ENCODE peak calls at places on chromosomes 1 and 21, in nine cellular contexts. One of them, this sample, is unnamed.

GRCh38 chr1:18491168-18491567 is 10.4 kb downstream of the KLHDC7A start:
- DNase-seq in suprapubic skin: no peak
- DNase-seq in spleen: no peak
- DNase-seq in uterus: no peak
- DNase-seq in body of pancreas: no peak
- DNase-seq in gastrocnemius medialis: no peak
- DNase-seq in tibial nerve: no peak
- DNase-seq in thyroid gland: no peak
- DNase-seq in prostate gland: no peak
- DNase-seq in this sample: no peak

GRCh38 chr21:35940074-35940927 is 120.0 kb downstream of the SETD4 start:
- DNase-seq in thyroid gland: peak
- DNase-seq in suprapubic skin: no peak
- DNase-seq in prostate gland: peak
- DNase-seq in spleen: no peak
- DNase-seq in uterus: peak
- DNase-seq in tibial nerve: peak
- DNase-seq in gastrocnemius medialis: peak
- DNase-seq in body of pancreas: peak
- DNase-seq in this sample: peak

GRCh38 chr1:93839756-93840155 is 39.2 kb downstream of the DNTTIP2 start:
- DNase-seq in body of pancreas: no peak
- DNase-seq in spleen: no peak
- DNase-seq in gastrocnemius medialis: no peak
- DNase-seq in thyroid gland: no peak
- DNase-seq in prostate gland: no peak
- DNase-seq in suprapubic skin: no peak
- DNase-seq in uterus: no peak
- DNase-seq in tibial nerve: no peak
- DNase-seq in this sample: no peak

GRCh38 chr1:51853360-51853759 is 25.2 kb downstream of the NRDC start:
- DNase-seq in prostate gland: no peak
- DNase-seq in suprapubic skin: no peak
- DNase-seq in thyroid gland: no peak
- DNase-seq in spleen: no peak
- DNase-seq in tibial nerve: no peak
- DNase-seq in uterus: no peak
- DNase-seq in body of pancreas: no peak
- DNase-seq in gastrocnemius medialis: no peak
- DNase-seq in this sample: no peak

GRCh38 chr1:207838156-207839082 is 72.5 kb downstream of the CD34 start:
- DNase-seq in tibial nerve: no peak
- DNase-seq in thyroid gland: peak
- DNase-seq in gastrocnemius medialis: peak
- DNase-seq in prostate gland: peak
- DNase-seq in body of pancreas: peak
- DNase-seq in uterus: peak
- DNase-seq in spleen: no peak
- DNase-seq in suprapubic skin: no peak
- DNase-seq in this sample: no peak

GRCh38 chr1:22709227-22709626 is 1.4 kb upstream of the EPHB2 start:
- DNase-seq in spleen: peak
- DNase-seq in uterus: no peak
- DNase-seq in thyroid gland: no peak
- DNase-seq in suprapubic skin: no peak
- DNase-seq in body of pancreas: no peak
- DNase-seq in gastrocnemius medialis: no peak
- DNase-seq in prostate gland: no peak
- DNase-seq in tibial nerve: no peak
- DNase-seq in this sample: no peak

GRCh38 chr1:21783679-21784603 is 992 bp upstream of the USP48 start:
- DNase-seq in uterus: no peak
- DNase-seq in suprapubic skin: no peak
- DNase-seq in thyroid gland: peak
- DNase-seq in tibial nerve: no peak
- DNase-seq in gastrocnemius medialis: no peak
- DNase-seq in body of pancreas: peak
- DNase-seq in spleen: peak
- DNase-seq in prostate gland: peak
- DNase-seq in this sample: peak

GRCh38 chr1:54278941-54279422 is 79.0 kb downstream of the MRPL37 start:
- DNase-seq in spleen: no peak
- DNase-seq in suprapubic skin: no peak
- DNase-seq in prostate gland: no peak
- DNase-seq in thyroid gland: no peak
- DNase-seq in tibial nerve: no peak
- DNase-seq in gastrocnemius medialis: no peak
- DNase-seq in uterus: peak
- DNase-seq in body of pancreas: no peak
- DNase-seq in this sample: no peak

GRCh38 chr1:48870596-48870995 is 93.9 kb upstream of the BEND5 start:
- DNase-seq in prostate gland: no peak
- DNase-seq in body of pancreas: peak
- DNase-seq in uterus: no peak
- DNase-seq in gastrocnemius medialis: no peak
- DNase-seq in spleen: no peak
- DNase-seq in tibial nerve: no peak
- DNase-seq in suprapubic skin: no peak
- DNase-seq in thyroid gland: peak
- DNase-seq in this sample: no peak

GRCh38 chr1:159821171-159821867 is 5.4 kb upstream of the SLAMF8 start:
- DNase-seq in uterus: no peak
- DNase-seq in thyroid gland: no peak
- DNase-seq in suprapubic skin: no peak
- DNase-seq in spleen: no peak
- DNase-seq in body of pancreas: no peak
- DNase-seq in tibial nerve: no peak
- DNase-seq in gastrocnemius medialis: no peak
- DNase-seq in prostate gland: no peak
- DNase-seq in this sample: no peak

GRCh38 chr1:156726549-156727226 is 1.6 kb upstream of the METTL25B start:
- DNase-seq in prostate gland: no peak
- DNase-seq in gastrocnemius medialis: no peak
- DNase-seq in body of pancreas: peak
- DNase-seq in spleen: no peak
- DNase-seq in tibial nerve: no peak
- DNase-seq in suprapubic skin: no peak
- DNase-seq in uterus: no peak
- DNase-seq in thyroid gland: peak
- DNase-seq in this sample: no peak

GRCh38 chr1:97920275-97920831 is 481 bp downstream of the DPYD start:
- DNase-seq in tibial nerve: no peak
- DNase-seq in spleen: no peak
- DNase-seq in thyroid gland: no peak
- DNase-seq in suprapubic skin: no peak
- DNase-seq in body of pancreas: no peak
- DNase-seq in gastrocnemius medialis: no peak
- DNase-seq in prostate gland: no peak
- DNase-seq in uterus: no peak
- DNase-seq in this sample: no peak

GRCh38 chr1:47887959-47888629 is 109.1 kb downstream of the TRABD2B start:
- DNase-seq in gastrocnemius medialis: no peak
- DNase-seq in prostate gland: no peak
- DNase-seq in spleen: no peak
- DNase-seq in uterus: no peak
- DNase-seq in suprapubic skin: no peak
- DNase-seq in thyroid gland: no peak
- DNase-seq in body of pancreas: no peak
- DNase-seq in tibial nerve: no peak
- DNase-seq in this sample: no peak

GRCh38 chr1:212727386-212728181 is 27.9 kb upstream of the BATF3 start:
- DNase-seq in suprapubic skin: no peak
- DNase-seq in uterus: no peak
- DNase-seq in spleen: no peak
- DNase-seq in body of pancreas: no peak
- DNase-seq in thyroid gland: no peak
- DNase-seq in prostate gland: no peak
- DNase-seq in tibial nerve: no peak
- DNase-seq in gastrocnemius medialis: no peak
- DNase-seq in this sample: peak

DNA sequence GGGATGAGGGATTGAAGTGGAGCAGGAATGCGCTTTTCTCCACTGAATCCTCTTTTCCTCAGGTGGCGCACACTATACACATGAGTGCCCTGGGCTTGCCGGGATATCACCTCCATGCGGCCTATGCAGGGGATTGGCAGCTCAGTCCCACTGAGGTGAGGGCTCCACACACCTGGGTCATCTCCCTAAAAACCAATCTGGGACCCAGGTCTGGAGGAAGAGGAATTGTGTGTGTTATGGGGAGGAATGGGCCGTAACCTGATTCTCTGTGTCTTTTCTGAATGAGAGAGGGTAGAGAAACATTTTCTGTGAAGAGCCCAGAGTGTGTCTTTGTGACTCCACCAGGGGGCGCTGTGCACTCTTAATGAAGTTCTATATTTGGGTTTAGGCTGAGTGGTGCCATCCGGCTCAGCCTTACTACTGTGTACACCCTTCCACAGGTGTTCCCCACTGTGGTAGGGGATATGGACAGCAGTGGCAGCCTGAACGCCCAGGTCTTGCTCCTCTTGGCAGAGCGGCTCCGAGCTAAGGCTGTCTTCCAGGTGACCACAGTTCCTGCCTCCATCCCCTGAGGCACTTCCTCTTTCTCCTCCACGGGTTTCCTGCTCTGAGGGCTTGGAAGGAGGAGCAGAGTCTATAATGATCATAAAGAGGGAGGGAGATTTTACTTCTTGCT is 1.5 kb downstream of the TOMM40L start:
- DNase-seq in prostate gland: peak
- DNase-seq in spleen: peak
- DNase-seq in body of pancreas: peak
- DNase-seq in suprapubic skin: peak
- DNase-seq in gastrocnemius medialis: peak
- DNase-seq in thyroid gland: peak
- DNase-seq in uterus: peak
- DNase-seq in tibial nerve: peak
- DNase-seq in this sample: peak
- TF ChIP-seq POLR2A in prostate gland: no peak
- TF ChIP-seq POLR2A in spleen: no peak
- TF ChIP-seq POLR2A in body of pancreas: no peak
- TF ChIP-seq POLR2A in suprapubic skin: no peak
- TF ChIP-seq POLR2A in gastrocnemius medialis: no peak
- TF ChIP-seq POLR2A in thyroid gland: no peak
- TF ChIP-seq POLR2A in uterus: no peak
- TF ChIP-seq POLR2A in tibial nerve: no peak
- TF ChIP-seq POLR2A in this sample: no peak

GRCh38 chr1:154407866-154408777 is 3.0 kb downstream of the IL6R start:
- DNase-seq in thyroid gland: no peak
- DNase-seq in uterus: peak
- DNase-seq in tibial nerve: no peak
- DNase-seq in gastrocnemius medialis: peak
- DNase-seq in body of pancreas: no peak
- DNase-seq in prostate gland: peak
- DNase-seq in spleen: no peak
- DNase-seq in suprapubic skin: no peak
- DNase-seq in this sample: no peak
- TF ChIP-seq POLR2A in thyroid gland: no peak
- TF ChIP-seq POLR2A in uterus: peak
- TF ChIP-seq POLR2A in tibial nerve: no peak
- TF ChIP-seq POLR2A in gastrocnemius medialis: no peak
- TF ChIP-seq POLR2A in body of pancreas: no peak
- TF ChIP-seq POLR2A in prostate gland: no peak
- TF ChIP-seq POLR2A in spleen: no peak
- TF ChIP-seq POLR2A in suprapubic skin: no peak
- TF ChIP-seq POLR2A in this sample: no peak

DNA sequence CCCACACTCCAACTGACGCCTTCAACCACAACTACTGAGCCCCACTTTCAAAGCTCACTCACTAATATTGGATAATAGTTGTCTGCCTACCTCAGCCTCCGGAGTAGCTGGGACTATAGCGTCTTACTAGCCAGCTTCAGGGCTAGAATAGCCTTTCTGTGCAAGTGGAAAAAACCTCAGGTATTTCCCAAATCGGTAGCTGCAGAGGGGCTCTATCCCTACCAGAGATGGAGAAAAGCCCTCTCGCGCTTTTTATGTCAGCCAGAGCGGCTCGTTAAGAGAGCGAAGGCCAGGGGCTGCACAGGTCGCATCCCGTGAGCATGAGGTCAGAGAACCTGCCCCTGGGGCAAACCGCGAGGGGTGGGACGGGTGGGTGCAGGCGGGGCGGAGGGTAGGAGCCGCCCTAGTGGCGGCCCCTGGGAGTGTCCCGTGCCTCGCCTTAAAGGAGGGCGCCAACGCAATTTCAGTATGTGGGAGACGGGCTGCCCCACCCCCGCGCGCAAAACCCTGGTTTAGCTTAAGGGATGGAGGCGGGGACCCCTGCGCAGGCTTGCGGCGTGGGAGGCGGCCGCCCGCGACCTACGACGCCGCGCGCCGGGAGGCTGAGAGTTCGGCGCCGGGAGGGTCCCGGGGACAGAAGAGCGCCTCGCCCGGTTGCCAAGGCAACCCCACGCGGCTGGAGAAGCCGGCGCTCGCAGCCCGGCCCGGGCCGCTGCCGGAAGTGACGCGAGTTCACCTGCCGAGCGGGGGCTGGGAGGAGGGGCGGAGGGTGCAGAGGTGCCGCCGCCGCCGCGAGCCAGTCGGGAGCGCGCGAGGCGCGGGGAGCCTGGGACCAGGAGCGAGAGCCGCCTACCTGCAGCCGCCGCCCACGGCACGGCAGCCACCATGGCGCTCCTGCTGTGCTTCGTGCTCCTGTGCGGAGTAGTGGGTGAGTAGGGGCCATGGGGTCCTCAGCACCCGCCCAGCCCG is at the start of gene CXADR:
- DNase-seq in body of pancreas: peak
- DNase-seq in uterus: peak
- DNase-seq in gastrocnemius medialis: no peak
- DNase-seq in tibial nerve: no peak
- DNase-seq in suprapubic skin: no peak
- DNase-seq in thyroid gland: peak
- DNase-seq in spleen: peak
- DNase-seq in prostate gland: peak
- DNase-seq in this sample: peak
- TF ChIP-seq POLR2A in body of pancreas: peak
- TF ChIP-seq POLR2A in uterus: peak
- TF ChIP-seq POLR2A in gastrocnemius medialis: no peak
- TF ChIP-seq POLR2A in tibial nerve: no peak
- TF ChIP-seq POLR2A in suprapubic skin: peak
- TF ChIP-seq POLR2A in thyroid gland: peak
- TF ChIP-seq POLR2A in spleen: no peak
- TF ChIP-seq POLR2A in prostate gland: peak
- TF ChIP-seq POLR2A in this sample: no peak

DNA sequence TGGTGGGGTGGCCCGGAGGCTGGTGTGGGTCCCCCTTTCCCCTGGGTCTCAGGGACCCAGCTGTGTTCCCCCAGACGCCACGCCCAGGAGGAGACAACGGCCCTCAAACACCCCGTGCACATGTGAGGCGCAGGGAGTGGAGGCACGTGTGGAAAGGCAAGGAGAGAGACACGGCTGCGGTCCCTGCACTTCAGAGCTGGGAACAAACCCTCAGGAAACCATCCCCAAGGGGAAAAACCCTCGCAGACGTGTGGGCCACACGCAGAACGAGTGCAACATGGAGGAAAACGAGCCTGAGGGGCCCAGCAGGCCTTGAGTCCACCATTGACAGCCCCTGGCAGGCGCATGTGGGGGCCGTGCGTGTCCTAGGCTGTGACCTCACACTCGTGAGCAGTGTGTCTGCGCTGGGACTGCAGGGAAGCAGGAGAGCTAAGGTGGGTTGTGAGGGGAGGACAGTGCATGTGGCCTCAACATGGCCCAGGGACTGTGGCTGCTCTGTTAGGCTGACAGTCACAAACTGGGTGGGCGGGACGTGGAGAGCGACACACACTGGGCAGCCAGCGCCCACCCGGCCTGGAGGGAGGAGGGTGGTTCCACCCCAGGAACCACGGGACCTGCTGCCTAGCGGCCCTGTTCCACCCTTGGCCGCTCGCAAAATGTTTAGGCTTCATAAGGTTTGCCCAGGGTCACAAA is 20.0 kb downstream of the ITGB2 start:
- DNase-seq in body of pancreas: no peak
- DNase-seq in gastrocnemius medialis: no peak
- DNase-seq in thyroid gland: no peak
- DNase-seq in spleen: peak
- DNase-seq in uterus: no peak
- DNase-seq in tibial nerve: no peak
- DNase-seq in prostate gland: no peak
- DNase-seq in suprapubic skin: no peak
- DNase-seq in this sample: no peak
- TF ChIP-seq POLR2A in body of pancreas: no peak
- TF ChIP-seq POLR2A in gastrocnemius medialis: no peak
- TF ChIP-seq POLR2A in thyroid gland: no peak
- TF ChIP-seq POLR2A in spleen: no peak
- TF ChIP-seq POLR2A in uterus: no peak
- TF ChIP-seq POLR2A in tibial nerve: no peak
- TF ChIP-seq POLR2A in prostate gland: no peak
- TF ChIP-seq POLR2A in suprapubic skin: no peak
- TF ChIP-seq POLR2A in this sample: no peak

This sample was measured in H54.